ENCODE peak calls at places on chromosomes 6 and 20, in ten cellular contexts. One of them, this sample, is unnamed.
A peak's percentile ranks its signal among the peaks of the same experiment; 100 is the strongest.

GRCh38 chr20:34562643-34563042 is 4.1 kb downstream of the MAP1LC3A start:
- DNase-seq in HepG2: peak; percentile 31
- DNase-seq in Panc1: no peak
- DNase-seq in heart right ventricle: no peak
- DNase-seq in naive thymus-derived CD4-positive, alpha-beta T cell: no peak
- DNase-seq in left lung: no peak
- DNase-seq in transverse colon: no peak
- DNase-seq in left ventricle myocardium inferior: no peak
- DNase-seq in ovary: no peak
- DNase-seq in cardiac muscle cell: no peak
- DNase-seq in this sample: no peak

GRCh38 chr20:35907017-35907685 is 47.2 kb downstream of the SCAND1 start:
- DNase-seq in transverse colon: no peak
- DNase-seq in naive thymus-derived CD4-positive, alpha-beta T cell: no peak
- DNase-seq in ovary: no peak
- DNase-seq in Panc1: no peak
- DNase-seq in left lung: no peak
- DNase-seq in HepG2: no peak
- DNase-seq in heart right ventricle: peak; percentile 36
- DNase-seq in cardiac muscle cell: peak; percentile 7
- DNase-seq in left ventricle myocardium inferior: peak; percentile 49
- DNase-seq in this sample: no peak

GRCh38 chr20:44151621-44152416 is 35.2 kb downstream of the JPH2 start:
- DNase-seq in heart right ventricle: no peak
- DNase-seq in Panc1: no peak
- DNase-seq in HepG2: no peak
- DNase-seq in transverse colon: no peak
- DNase-seq in naive thymus-derived CD4-positive, alpha-beta T cell: no peak
- DNase-seq in cardiac muscle cell: no peak
- DNase-seq in left ventricle myocardium inferior: peak; percentile 46
- DNase-seq in left lung: no peak
- DNase-seq in ovary: no peak
- DNase-seq in this sample: no peak

GRCh38 chr6:129264480-129265045 is 381.6 kb downstream of the LAMA2 start:
- DNase-seq in naive thymus-derived CD4-positive, alpha-beta T cell: no peak
- DNase-seq in Panc1: no peak
- DNase-seq in cardiac muscle cell: no peak
- DNase-seq in transverse colon: no peak
- DNase-seq in heart right ventricle: no peak
- DNase-seq in HepG2: no peak
- DNase-seq in left ventricle myocardium inferior: no peak
- DNase-seq in left lung: no peak
- DNase-seq in ovary: no peak
- DNase-seq in this sample: no peak

GRCh38 chr20:63311186-63311832 is 18.3 kb downstream of the COL20A1 start:
- DNase-seq in Panc1: no peak
- DNase-seq in HepG2: no peak
- DNase-seq in left ventricle myocardium inferior: peak; percentile 11
- DNase-seq in ovary: no peak
- DNase-seq in cardiac muscle cell: no peak
- DNase-seq in left lung: no peak
- DNase-seq in transverse colon: no peak
- DNase-seq in naive thymus-derived CD4-positive, alpha-beta T cell: no peak
- DNase-seq in heart right ventricle: no peak
- DNase-seq in this sample: no peak

GRCh38 chr6:108598316-108598863 is 37.7 kb downstream of the FOXO3 start:
- DNase-seq in cardiac muscle cell: no peak
- DNase-seq in ovary: no peak
- DNase-seq in left lung: no peak
- DNase-seq in heart right ventricle: no peak
- DNase-seq in HepG2: no peak
- DNase-seq in naive thymus-derived CD4-positive, alpha-beta T cell: no peak
- DNase-seq in Panc1: no peak
- DNase-seq in left ventricle myocardium inferior: no peak
- DNase-seq in transverse colon: no peak
- DNase-seq in this sample: no peak

GRCh38 chr6:150169609-150170008 is 26.8 kb downstream of the PPP1R14C start:
- DNase-seq in left lung: no peak
- DNase-seq in left ventricle myocardium inferior: no peak
- DNase-seq in ovary: no peak
- DNase-seq in naive thymus-derived CD4-positive, alpha-beta T cell: no peak
- DNase-seq in Panc1: no peak
- DNase-seq in cardiac muscle cell: no peak
- DNase-seq in transverse colon: no peak
- DNase-seq in heart right ventricle: no peak
- DNase-seq in HepG2: no peak
- DNase-seq in this sample: no peak

GRCh38 chr6:113048741-113049140 is 701.6 kb downstream of the RFPL4B start:
- DNase-seq in left lung: no peak
- DNase-seq in HepG2: no peak
- DNase-seq in left ventricle myocardium inferior: no peak
- DNase-seq in cardiac muscle cell: no peak
- DNase-seq in heart right ventricle: no peak
- DNase-seq in Panc1: no peak
- DNase-seq in ovary: no peak
- DNase-seq in naive thymus-derived CD4-positive, alpha-beta T cell: no peak
- DNase-seq in transverse colon: no peak
- DNase-seq in this sample: no peak

GRCh38 chr6:11702039-11702795 is 76.4 kb downstream of the ADTRP start:
- DNase-seq in Panc1: no peak
- DNase-seq in transverse colon: no peak
- DNase-seq in left lung: no peak
- DNase-seq in naive thymus-derived CD4-positive, alpha-beta T cell: no peak
- DNase-seq in heart right ventricle: no peak
- DNase-seq in ovary: no peak
- DNase-seq in left ventricle myocardium inferior: no peak
- DNase-seq in HepG2: no peak
- DNase-seq in cardiac muscle cell: no peak
- DNase-seq in this sample: no peak

GRCh38 chr6:56699066-56699654 is 56.5 kb upstream of the DST start:
- DNase-seq in heart right ventricle: no peak
- DNase-seq in cardiac muscle cell: no peak
- DNase-seq in Panc1: no peak
- DNase-seq in HepG2: peak; percentile 43
- DNase-seq in left ventricle myocardium inferior: no peak
- DNase-seq in naive thymus-derived CD4-positive, alpha-beta T cell: no peak
- DNase-seq in left lung: no peak
- DNase-seq in transverse colon: no peak
- DNase-seq in ovary: no peak
- DNase-seq in this sample: no peak

GRCh38 chr6:148487461-148487860 is 144.8 kb downstream of the SASH1 start:
- DNase-seq in left ventricle myocardium inferior: no peak
- DNase-seq in left lung: no peak
- DNase-seq in naive thymus-derived CD4-positive, alpha-beta T cell: no peak
- DNase-seq in ovary: no peak
- DNase-seq in HepG2: no peak
- DNase-seq in heart right ventricle: no peak
- DNase-seq in Panc1: no peak
- DNase-seq in transverse colon: no peak
- DNase-seq in cardiac muscle cell: no peak
- DNase-seq in this sample: no peak

GRCh38 chr20:1204547-1204946 is 1.3 kb downstream of the C20orf202 start:
- DNase-seq in HepG2: no peak
- DNase-seq in naive thymus-derived CD4-positive, alpha-beta T cell: no peak
- DNase-seq in Panc1: no peak
- DNase-seq in left lung: no peak
- DNase-seq in transverse colon: no peak
- DNase-seq in cardiac muscle cell: no peak
- DNase-seq in ovary: no peak
- DNase-seq in left ventricle myocardium inferior: peak; percentile 38
- DNase-seq in heart right ventricle: peak; percentile 41
- DNase-seq in this sample: no peak

GRCh38 chr20:1204061-1204460 is 807 bp downstream of the C20orf202 start:
- DNase-seq in ovary: no peak
- DNase-seq in transverse colon: peak; percentile 33
- DNase-seq in naive thymus-derived CD4-positive, alpha-beta T cell: no peak
- DNase-seq in left lung: no peak
- DNase-seq in HepG2: no peak
- DNase-seq in cardiac muscle cell: no peak
- DNase-seq in heart right ventricle: no peak
- DNase-seq in left ventricle myocardium inferior: no peak
- DNase-seq in Panc1: no peak
- DNase-seq in this sample: no peak

GRCh38 chr20:1203630-1204029 is 376 bp downstream of the C20orf202 start:
- DNase-seq in naive thymus-derived CD4-positive, alpha-beta T cell: no peak
- DNase-seq in HepG2: no peak
- DNase-seq in left lung: no peak
- DNase-seq in ovary: no peak
- DNase-seq in heart right ventricle: no peak
- DNase-seq in cardiac muscle cell: no peak
- DNase-seq in left ventricle myocardium inferior: no peak
- DNase-seq in transverse colon: peak; percentile 34
- DNase-seq in Panc1: no peak
- DNase-seq in this sample: no peak

GRCh38 chr20:1205802-1206201 is 2.5 kb downstream of the C20orf202 start:
- DNase-seq in HepG2: no peak
- DNase-seq in Panc1: no peak
- DNase-seq in left ventricle myocardium inferior: no peak
- DNase-seq in ovary: no peak
- DNase-seq in left lung: no peak
- DNase-seq in transverse colon: no peak
- DNase-seq in heart right ventricle: no peak
- DNase-seq in naive thymus-derived CD4-positive, alpha-beta T cell: no peak
- DNase-seq in cardiac muscle cell: no peak
- DNase-seq in this sample: no peak

GRCh38 chr20:1202762-1203504 is at the start of gene C20orf202:
- DNase-seq in ovary: no peak
- DNase-seq in left ventricle myocardium inferior: no peak
- DNase-seq in naive thymus-derived CD4-positive, alpha-beta T cell: no peak
- DNase-seq in left lung: no peak
- DNase-seq in Panc1: no peak
- DNase-seq in transverse colon: no peak
- DNase-seq in cardiac muscle cell: no peak
- DNase-seq in heart right ventricle: no peak
- DNase-seq in HepG2: no peak
- DNase-seq in this sample: no peak
- H3K9me3 ChIP-seq in ovary: no peaks in the 10 kb centered on the region
- H3K9me3 ChIP-seq in left ventricle myocardium inferior: no peaks in the 10 kb centered on the region
- H3K9me3 ChIP-seq in naive thymus-derived CD4-positive, alpha-beta T cell: no peaks in the 10 kb centered on the region
- H3K9me3 ChIP-seq in left lung: no peaks in the 10 kb centered on the region
- H3K9me3 ChIP-seq in Panc1: no peaks in the 10 kb centered on the region
- H3K9me3 ChIP-seq in transverse colon: no peaks in the 10 kb centered on the region
- H3K9me3 ChIP-seq in cardiac muscle cell: no peaks in the 10 kb centered on the region
- H3K9me3 ChIP-seq in heart right ventricle: no peaks in the 10 kb centered on the region
- H3K9me3 ChIP-seq in HepG2: no peaks in the 10 kb centered on the region
- H3K9me3 ChIP-seq in this sample: no peaks in the 10 kb centered on the region

DNA sequence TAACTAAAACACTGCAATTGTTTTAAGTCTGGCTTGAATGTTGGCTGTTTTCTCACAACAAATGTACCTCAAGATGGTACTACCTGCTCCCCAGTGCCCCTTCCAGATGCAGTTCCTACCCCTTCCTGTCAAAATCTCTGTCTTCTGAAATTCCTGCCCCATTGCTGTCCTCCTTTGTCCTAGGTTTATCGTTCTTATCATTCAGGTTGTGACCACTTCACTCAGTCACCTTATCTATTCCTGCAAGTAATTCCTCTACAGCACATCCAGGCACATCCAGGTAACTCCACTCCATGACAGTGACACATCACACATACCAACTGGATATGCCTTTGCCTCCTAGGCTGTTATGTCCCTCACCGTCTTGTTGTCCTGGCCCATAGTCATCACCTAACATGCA is 90.2 kb downstream of the TRDN start:
- DNase-seq in heart right ventricle: no peak
- DNase-seq in ovary: no peak
- DNase-seq in cardiac muscle cell: no peak
- DNase-seq in naive thymus-derived CD4-positive, alpha-beta T cell: no peak
- DNase-seq in Panc1: no peak
- DNase-seq in transverse colon: no peak
- DNase-seq in left lung: no peak
- DNase-seq in left ventricle myocardium inferior: no peak
- DNase-seq in HepG2: no peak
- DNase-seq in this sample: no peak
- H3K9me3 ChIP-seq in heart right ventricle: no peaks in the 10 kb centered on the region
- H3K9me3 ChIP-seq in ovary: no peaks in the 10 kb centered on the region
- H3K9me3 ChIP-seq in cardiac muscle cell: no peaks in the 10 kb centered on the region
- H3K9me3 ChIP-seq in naive thymus-derived CD4-positive, alpha-beta T cell: no peaks in the 10 kb centered on the region
- H3K9me3 ChIP-seq in Panc1: no peaks in the 10 kb centered on the region
- H3K9me3 ChIP-seq in transverse colon: no peaks in the 10 kb centered on the region
- H3K9me3 ChIP-seq in left lung: no peaks in the 10 kb centered on the region
- H3K9me3 ChIP-seq in left ventricle myocardium inferior: no peaks in the 10 kb centered on the region
- H3K9me3 ChIP-seq in HepG2: no peaks in the 10 kb centered on the region
- H3K9me3 ChIP-seq in this sample: peaks cover 2% of the 10 kb centered on the region

GRCh38 chr6:4485735-4486134 is 290.5 kb upstream of the CDYL start:
- DNase-seq in Panc1: no peak
- DNase-seq in transverse colon: no peak
- DNase-seq in left lung: no peak
- DNase-seq in naive thymus-derived CD4-positive, alpha-beta T cell: no peak
- DNase-seq in ovary: no peak
- DNase-seq in cardiac muscle cell: no peak
- DNase-seq in left ventricle myocardium inferior: no peak
- DNase-seq in heart right ventricle: no peak
- DNase-seq in HepG2: no peak
- DNase-seq in this sample: no peak
- H3K9me3 ChIP-seq in Panc1: peaks cover 3% of the 10 kb centered on the region
- H3K9me3 ChIP-seq in transverse colon: peaks cover 14% of the 10 kb centered on the region
- H3K9me3 ChIP-seq in left lung: no peaks in the 10 kb centered on the region
- H3K9me3 ChIP-seq in naive thymus-derived CD4-positive, alpha-beta T cell: no peaks in the 10 kb centered on the region
- H3K9me3 ChIP-seq in ovary: no peaks in the 10 kb centered on the region
- H3K9me3 ChIP-seq in cardiac muscle cell: no peaks in the 10 kb centered on the region
- H3K9me3 ChIP-seq in left ventricle myocardium inferior: peaks cover 28% of the 10 kb centered on the region
- H3K9me3 ChIP-seq in heart right ventricle: peaks cover 12% of the 10 kb centered on the region
- H3K9me3 ChIP-seq in HepG2: peaks cover 25% of the 10 kb centered on the region
- H3K9me3 ChIP-seq in this sample: no peaks in the 10 kb centered on the region

DNA sequence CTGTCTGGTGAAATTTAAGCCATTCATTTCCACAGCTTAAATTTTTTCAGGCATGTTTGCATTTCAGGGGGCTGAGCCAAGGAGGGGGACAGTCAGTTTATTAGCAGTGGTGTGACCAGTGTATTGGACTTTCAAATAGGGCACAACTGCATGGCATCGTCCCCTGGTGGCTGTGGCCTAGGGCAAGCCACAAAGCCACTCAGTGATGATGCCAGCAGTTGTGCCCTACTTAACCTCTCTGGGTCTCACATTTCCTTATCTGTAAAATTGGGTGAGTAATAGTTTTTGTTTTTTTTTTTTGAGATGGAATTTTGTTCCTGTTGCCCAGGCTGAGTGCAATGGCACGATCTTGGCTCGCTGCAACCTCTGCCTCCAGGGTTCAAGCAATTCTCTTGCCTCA is 48.0 kb downstream of the CDC5L start:
- DNase-seq in heart right ventricle: no peak
- DNase-seq in transverse colon: no peak
- DNase-seq in naive thymus-derived CD4-positive, alpha-beta T cell: no peak
- DNase-seq in left ventricle myocardium inferior: no peak
- DNase-seq in Panc1: no peak
- DNase-seq in ovary: no peak
- DNase-seq in HepG2: no peak
- DNase-seq in cardiac muscle cell: no peak
- DNase-seq in left lung: no peak
- DNase-seq in this sample: no peak
- H3K9me3 ChIP-seq in heart right ventricle: no peaks in the 10 kb centered on the region
- H3K9me3 ChIP-seq in transverse colon: no peaks in the 10 kb centered on the region
- H3K9me3 ChIP-seq in naive thymus-derived CD4-positive, alpha-beta T cell: no peaks in the 10 kb centered on the region
- H3K9me3 ChIP-seq in left ventricle myocardium inferior: no peaks in the 10 kb centered on the region
- H3K9me3 ChIP-seq in Panc1: no peaks in the 10 kb centered on the region
- H3K9me3 ChIP-seq in ovary: no peaks in the 10 kb centered on the region
- H3K9me3 ChIP-seq in HepG2: no peaks in the 10 kb centered on the region
- H3K9me3 ChIP-seq in cardiac muscle cell: no peaks in the 10 kb centered on the region
- H3K9me3 ChIP-seq in left lung: no peaks in the 10 kb centered on the region
- H3K9me3 ChIP-seq in this sample: no peaks in the 10 kb centered on the region

This sample was measured in T-helper 17 cell.